ENCODE peak calls at places on chromosome 1, in six cellular contexts. P is left ventricle myocardium inferior, F is astrocyte of the spinal cord, H is stomach, U is aorta, M is endodermal cell. D is an unnamed sample.
A peak's percentile ranks its signal among the peaks of the same experiment; 100 is the strongest.

GRCh38 chr1:31580513-31580870 is 4.2 kb downstream of the TINAGL1 start:
- DNase-seq in P (no peak), F (no peak), H (no peak), U (peak; percentile 74), M (peak; percentile 39), D (no peak)

GRCh38 chr1:112743174-112744018 is 28.3 kb upstream of the PPM1J start:
- DNase-seq in P (no peak), F (no peak), H (no peak), U (no peak), M (peak; percentile 80), D (peak; percentile 53)

GRCh38 chr1:195462646-195463045 is 1145.6 kb downstream of the KCNT2 start:
- DNase-seq in P (no peak), F (peak; percentile 13), H (no peak), U (no peak), M (no peak), D (peak; percentile 79)

GRCh38 chr1:179146916-179147315 is 65.0 kb downstream of the TOR3A start:
- DNase-seq in P (no peak), F (no peak), H (no peak), U (no peak), M (no peak), D (peak; percentile 42)

GRCh38 chr1:56527548-56528302 is 51.6 kb downstream of the PLPP3 start:
- DNase-seq in P (no peak), F (no peak), H (no peak), U (no peak), M (no peak), D (no peak)

GRCh38 chr1:156492591-156493080 is 7.9 kb downstream of the MEF2D start:
- DNase-seq in P (peak; percentile 61), F (no peak), H (no peak), U (peak; percentile 63), M (peak; percentile 49), D (no peak)

GRCh38 chr1:177451191-177451590 is 280.4 kb downstream of the BRINP2 start:
- DNase-seq in P (no peak), F (no peak), H (peak; percentile 32), U (no peak), M (no peak), D (no peak)

GRCh38 chr1:206829875-206830274 is 35.5 kb upstream of the IL20 start:
- DNase-seq in P (no peak), F (no peak), H (no peak), U (no peak), M (no peak), D (peak; percentile 46)

GRCh38 chr1:22711591-22712501 is 1.2 kb downstream of the EPHB2 start:
- DNase-seq in P (no peak), F (peak; percentile 38), H (no peak), U (no peak), M (peak; percentile 65), D (peak; percentile 42)

GRCh38 chr1:61221642-61222041 is 139.3 kb downstream of the NFIA start:
- DNase-seq in P (no peak), F (no peak), H (no peak), U (no peak), M (no peak), D (peak; percentile 28)

GRCh38 chr1:169918927-169919326 is 25.2 kb upstream of the SCYL3 start:
- DNase-seq in P (no peak), F (no peak), H (no peak), U (no peak), M (no peak), D (no peak)

GRCh38 chr1:244758700-244759099 is 76.8 kb upstream of the COX20 start:
- DNase-seq in P (no peak), F (no peak), H (no peak), U (no peak), M (no peak), D (no peak)

GRCh38 chr1:70071597-70071996 is 133.8 kb downstream of the LRRC40 start:
- DNase-seq in P (no peak), F (peak; percentile 74), H (no peak), U (no peak), M (no peak), D (no peak)

GRCh38 chr1:47578862-47579419 is 141.1 kb downstream of the FOXD2 start:
- DNase-seq in P (no peak), F (no peak), H (no peak), U (no peak), M (peak; percentile 20), D (no peak)

GRCh38 chr1:63916485-63917360 is 142.9 kb downstream of the ROR1 start:
- DNase-seq in P (no peak), F (no peak), H (peak; percentile 55), U (no peak), M (no peak), D (no peak)

GRCh38 chr1:44507490-44508396 is 102.7 kb downstream of the RNF220 start:
- DNase-seq in P (no peak), F (no peak), H (no peak), U (no peak), M (no peak), D (no peak)

GRCh38 chr1:44508397-44508745 is 103.3 kb downstream of the RNF220 start:
- DNase-seq in P (no peak), F (no peak), H (no peak), U (no peak), M (no peak), D (no peak)

GRCh38 chr1:44503625-44504024 is 98.6 kb downstream of the RNF220 start:
- DNase-seq in P (no peak), F (no peak), H (no peak), U (no peak), M (no peak), D (no peak)

GRCh38 chr1:44501022-44501910 is 96.2 kb downstream of the RNF220 start:
- DNase-seq in P (no peak), F (no peak), H (no peak), U (no peak), M (peak; percentile 80), D (no peak)

DNA sequence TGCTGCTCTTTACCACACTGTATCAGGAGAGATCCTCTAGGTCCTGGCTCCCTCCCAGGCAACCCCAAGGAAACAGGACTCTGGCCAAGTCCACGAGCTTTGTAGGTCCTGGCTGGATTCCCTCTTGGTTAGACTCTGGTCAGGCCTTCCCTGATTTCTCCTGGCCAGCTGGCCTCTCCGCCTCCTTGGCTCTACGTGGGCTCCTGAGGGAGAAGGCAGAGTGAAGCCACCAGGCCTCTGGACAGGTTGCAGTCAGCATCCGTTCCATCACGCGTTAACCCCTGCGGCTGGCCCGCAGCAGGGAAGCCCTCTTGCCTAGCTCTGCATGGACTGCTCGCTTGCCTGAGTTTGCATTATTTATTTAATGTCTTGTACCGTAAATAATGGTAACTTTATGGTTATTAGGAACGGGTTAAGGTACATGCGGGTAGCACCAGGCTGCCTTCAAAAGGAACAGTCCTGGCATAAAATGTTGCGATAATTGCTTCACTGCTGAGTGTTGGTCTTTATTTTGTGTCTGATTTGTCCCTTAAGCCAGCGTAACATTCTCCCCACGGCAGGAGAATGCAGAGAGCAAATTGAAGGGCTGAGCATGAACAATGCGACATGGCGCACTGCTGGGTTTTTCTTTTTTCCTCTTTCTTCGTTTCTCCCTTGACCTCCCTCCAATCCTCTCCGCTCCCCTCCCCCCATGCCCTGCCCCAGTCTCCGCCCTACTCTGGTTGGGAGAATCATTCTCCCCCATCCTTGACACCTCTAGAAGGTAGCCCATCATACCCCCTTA is 100.3 kb downstream of the RNF220 start:
- DNase-seq in P (peak; percentile 40), F (peak; percentile 68), H (peak; percentile 64), U (no peak), M (no peak), D (no peak)
- H3K4me3 ChIP-seq in P (no peak overlapping the region), F (no peak overlapping the region), H (no peak overlapping the region), U (no peak overlapping the region), M (no peak overlapping the region), D (no peak overlapping the region)

DNA sequence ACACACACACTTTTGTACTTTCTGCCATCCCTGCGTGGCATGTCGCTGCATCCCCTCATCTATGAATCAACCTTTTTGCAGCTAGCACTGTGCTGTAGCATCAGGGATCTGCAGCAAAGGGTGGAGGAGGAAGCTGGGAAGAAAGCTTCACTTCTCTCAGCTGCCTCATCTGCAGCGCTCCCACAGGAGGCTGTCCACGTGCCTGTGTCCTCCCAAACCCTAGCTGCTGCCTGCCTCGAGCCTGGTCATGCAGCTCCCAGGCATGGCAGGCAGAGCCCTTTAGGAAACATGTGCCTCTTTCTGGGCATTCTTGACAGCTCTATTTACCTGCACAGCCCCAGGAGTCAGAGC is 262.1 kb upstream of the SGIP1 start:
- DNase-seq in P (peak; percentile 70), F (peak; percentile 43), H (no peak), U (peak; percentile 84), M (peak; percentile 57), D (peak; percentile 80)
- H3K4me3 ChIP-seq in P (peak overlapping the region; percentile 49), F (no peak overlapping the region), H (no peak overlapping the region), U (no peak overlapping the region), M (no peak overlapping the region), D (no peak overlapping the region)

DNA sequence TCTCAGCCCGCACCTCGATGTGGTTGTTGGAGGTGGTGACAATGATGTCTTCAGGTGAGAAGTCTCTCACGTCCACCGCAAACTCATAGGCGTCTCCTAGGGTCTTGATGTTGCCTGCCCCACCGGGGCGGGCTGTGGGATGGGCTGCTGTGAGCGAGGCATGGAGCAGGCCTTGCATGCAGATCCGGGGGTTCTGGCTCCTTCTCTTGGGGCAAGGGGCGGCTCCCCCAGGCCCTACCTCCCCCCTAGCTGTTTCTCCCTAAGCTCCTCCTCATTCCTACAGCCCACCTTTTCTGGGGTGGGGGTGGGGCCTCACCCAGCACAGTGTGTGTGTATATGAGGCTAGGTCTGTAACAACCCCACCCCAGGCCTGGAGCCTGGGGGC is 775 bp downstream of the HSPB7 start:
- DNase-seq in P (no peak), F (no peak), H (no peak), U (no peak), M (no peak), D (no peak)
- H3K4me3 ChIP-seq in P (peak overlapping the region; percentile 74), F (no peak overlapping the region), H (peak overlapping the region; percentile 41), U (peak overlapping the region; percentile 68), M (no peak overlapping the region), D (no peak overlapping the region)

DNA sequence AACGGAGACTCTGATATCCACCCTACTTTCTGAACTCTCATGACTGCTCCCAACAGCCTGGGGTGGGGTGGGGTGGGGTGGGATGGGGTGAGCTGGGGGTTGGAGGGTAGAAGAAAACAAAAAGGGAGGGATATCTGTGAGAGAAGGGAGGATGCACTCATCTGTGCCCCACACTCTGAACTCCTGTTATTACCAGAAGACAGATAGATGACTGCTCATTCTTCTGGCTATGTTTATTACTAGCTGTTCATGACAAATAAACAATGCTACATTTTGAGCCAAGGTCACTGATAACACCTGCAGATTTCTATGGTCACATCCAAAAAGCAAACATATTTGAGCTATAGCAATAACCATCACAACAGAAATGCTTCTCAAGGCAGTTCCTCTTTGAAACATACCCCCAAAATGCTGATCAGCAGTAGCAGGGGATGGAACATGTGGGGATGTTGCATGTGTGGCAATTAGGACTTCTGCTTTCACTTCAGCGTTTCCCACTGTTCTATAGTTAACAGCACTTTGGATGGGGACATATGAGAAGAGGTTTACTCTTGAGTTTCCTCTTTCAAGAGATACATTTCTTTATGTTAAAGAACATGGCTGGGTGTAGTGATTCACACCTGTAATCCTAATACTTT is 43.3 kb downstream of the GPR3 start:
- DNase-seq in P (no peak), F (no peak), H (no peak), U (no peak), M (no peak), D (no peak)
- H3K4me3 ChIP-seq in P (peak overlapping the region; percentile 37), F (no peak overlapping the region), H (peak overlapping the region; percentile 8), U (no peak overlapping the region), M (no peak overlapping the region), D (no peak overlapping the region)

GRCh38 chr1:228006034-228006792 is 585 bp upstream of the WNT3A start:
- DNase-seq in P (no peak), F (no peak), H (peak; percentile 15), U (no peak), M (peak; percentile 77), D (no peak)
- H3K4me3 ChIP-seq in P (no peak overlapping the region), F (no peak overlapping the region), H (no peak overlapping the region), U (no peak overlapping the region), M (no peak overlapping the region), D (no peak overlapping the region)

D was measured in epithelial cell of esophagus.